ENCODE peak calls at places on chromosomes 13 and 19, in eight cellular contexts. P, Z, K, I, E, J, S and W are unnamed samples.
A peak's percentile ranks its signal among the peaks of the same experiment; 100 is the strongest.

GRCh38 chr19:1929051-1929742 is 11.8 kb upstream of the CSNK1G2 start:
- DNase-seq in E (peak; percentile 91), Z (peak; percentile 72), S (peak; percentile 73), J (peak; percentile 4), I (peak; percentile 90), K (peak; percentile 89), P (peak; percentile 93), W (no peak)

GRCh38 chr19:17565611-17566010 is 10.2 kb downstream of the COLGALT1 start:
- DNase-seq in E (no peak), K (no peak), P (no peak), I (no peak), S (no peak), Z (peak; percentile 23), J (no peak), W (no peak)

GRCh38 chr13:30755678-30756077 is 20.3 kb downstream of the ALOX5AP start:
- DNase-seq in I (no peak), J (no peak), E (no peak), S (no peak), K (no peak), Z (no peak), P (no peak), W (no peak)

GRCh38 chr13:49314344-49314882 is 66.7 kb downstream of the CDADC1 start:
- DNase-seq in P (no peak), K (no peak), S (no peak), Z (no peak), I (no peak), E (no peak), J (no peak), W (peak; percentile 59)

GRCh38 chr13:27404680-27405079 is 19.7 kb upstream of the GTF3A start:
- DNase-seq in J (no peak), I (peak; percentile 80), K (no peak), P (no peak), E (no peak), S (no peak), Z (no peak), W (no peak)

GRCh38 chr19:53881482-53882390 is at the start of gene PRKCG:
- DNase-seq in E (peak; percentile 82), K (no peak), P (peak; percentile 76), S (no peak), J (no peak), Z (no peak), I (peak; percentile 63), W (no peak)

GRCh38 chr13:98981596-98982195 is 3.8 kb upstream of the DOCK9 start:
- DNase-seq in Z (no peak), K (no peak), P (no peak), E (no peak), J (no peak), S (no peak), I (no peak), W (no peak)

GRCh38 chr13:48585456-48585840 is 52.6 kb upstream of the RCBTB2 start:
- DNase-seq in Z (peak; percentile 49), J (peak; percentile 25), P (no peak), S (no peak), K (no peak), I (peak; percentile 24), E (no peak), W (no peak)

GRCh38 chr19:1363599-1363998 is 20.1 kb upstream of the NDUFS7 start:
- DNase-seq in E (no peak), K (no peak), J (no peak), P (no peak), S (no peak), I (no peak), Z (no peak), W (no peak)

GRCh38 chr19:20318616-20319015 is 151.6 kb downstream of the ZNF486 start:
- DNase-seq in J (no peak), E (no peak), K (no peak), S (no peak), Z (no peak), P (no peak), I (no peak), W (no peak)
- H3K4me3 ChIP-seq in J (no peak overlapping the region), E (no peak overlapping the region), K (no peak overlapping the region), S (no peak overlapping the region), Z (no peak overlapping the region), P (no peak overlapping the region), I (no peak overlapping the region), W (no peak overlapping the region)

DNA sequence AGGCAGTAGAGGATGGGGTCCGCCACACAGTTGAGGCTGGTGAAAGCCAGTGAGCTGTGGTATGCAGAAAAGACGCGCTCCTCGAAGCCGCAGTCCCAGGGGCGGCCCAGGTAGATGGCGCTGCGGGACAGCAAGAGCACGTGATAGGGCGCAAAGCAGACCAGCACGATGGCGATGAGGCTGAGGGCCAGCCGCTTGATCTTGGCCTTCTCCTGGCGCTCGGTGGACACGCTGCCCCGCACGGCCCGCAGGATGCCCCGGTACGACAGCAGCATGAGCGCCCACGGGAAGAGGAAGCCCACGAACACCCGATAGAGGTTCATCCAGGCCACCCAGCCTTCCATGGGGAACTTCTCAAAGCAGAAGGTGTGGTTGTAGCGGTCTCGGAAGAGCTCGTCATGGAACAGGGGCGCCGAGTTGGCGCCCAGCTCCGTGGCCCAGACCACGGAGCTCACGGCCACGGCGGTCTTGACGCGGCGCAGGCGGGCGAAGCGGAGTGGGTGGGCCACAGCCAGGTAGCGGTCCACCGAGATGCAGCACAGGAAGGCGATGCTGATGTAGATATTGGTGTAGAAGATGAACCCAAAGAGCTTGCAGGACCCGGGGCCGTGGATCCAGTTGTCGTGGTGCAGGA is 6.5 kb upstream of the OPA3 start:
- DNase-seq in S (no peak), I (peak; percentile 80), K (peak; percentile 57), P (peak; percentile 79), Z (peak; percentile 33), J (no peak), E (peak; percentile 63), W (no peak)
- TF ChIP-seq CTCF in S (no peak), I (peak; percentile 30), K (peak; percentile 71), P (peak; percentile 42), Z (peak; percentile 45), J (peak; percentile 62), E (peak; percentile 44), W (peak; percentile 58)

GRCh38 chr19:52585101-52585500 is 15.0 kb downstream of the ZNF701 start:
- DNase-seq in I (no peak), E (no peak), Z (peak; percentile 29), K (no peak), J (no peak), P (no peak), S (no peak), W (no peak)

GRCh38 chr19:52585604-52586003 is 15.5 kb downstream of the ZNF701 start:
- DNase-seq in J (no peak), E (no peak), P (no peak), S (no peak), Z (no peak), I (no peak), K (no peak), W (no peak)

DNA sequence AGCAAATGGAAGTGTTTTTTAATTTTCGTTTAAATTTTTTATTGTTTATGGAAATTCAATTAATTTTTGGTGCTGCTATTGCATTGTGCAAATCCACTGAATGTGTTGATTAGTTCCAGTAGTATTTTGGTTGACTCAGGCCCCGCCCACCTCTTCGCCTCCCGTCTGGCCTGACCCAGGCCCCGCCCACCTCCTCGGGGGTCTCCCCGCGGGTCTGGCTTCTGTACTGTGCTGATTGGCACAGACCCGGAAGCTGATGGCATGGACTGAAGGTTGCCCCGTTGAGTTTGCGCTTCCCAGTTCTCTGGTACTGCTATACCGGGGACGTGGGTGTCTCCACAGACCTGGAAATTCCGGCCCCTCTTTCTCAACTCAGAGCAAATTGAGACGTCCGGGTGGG is 14.6 kb downstream of the ZNF701 start:
- DNase-seq in E (no peak), Z (peak; percentile 4), K (no peak), J (no peak), I (no peak), S (no peak), P (no peak), W (no peak)
- H3K4me3 ChIP-seq in E (no peak overlapping the region), Z (peak overlapping the region; percentile 51), K (no peak overlapping the region), J (no peak overlapping the region), I (no peak overlapping the region), S (peak overlapping the region; percentile 39), P (no peak overlapping the region), W (no peak overlapping the region)

DNA sequence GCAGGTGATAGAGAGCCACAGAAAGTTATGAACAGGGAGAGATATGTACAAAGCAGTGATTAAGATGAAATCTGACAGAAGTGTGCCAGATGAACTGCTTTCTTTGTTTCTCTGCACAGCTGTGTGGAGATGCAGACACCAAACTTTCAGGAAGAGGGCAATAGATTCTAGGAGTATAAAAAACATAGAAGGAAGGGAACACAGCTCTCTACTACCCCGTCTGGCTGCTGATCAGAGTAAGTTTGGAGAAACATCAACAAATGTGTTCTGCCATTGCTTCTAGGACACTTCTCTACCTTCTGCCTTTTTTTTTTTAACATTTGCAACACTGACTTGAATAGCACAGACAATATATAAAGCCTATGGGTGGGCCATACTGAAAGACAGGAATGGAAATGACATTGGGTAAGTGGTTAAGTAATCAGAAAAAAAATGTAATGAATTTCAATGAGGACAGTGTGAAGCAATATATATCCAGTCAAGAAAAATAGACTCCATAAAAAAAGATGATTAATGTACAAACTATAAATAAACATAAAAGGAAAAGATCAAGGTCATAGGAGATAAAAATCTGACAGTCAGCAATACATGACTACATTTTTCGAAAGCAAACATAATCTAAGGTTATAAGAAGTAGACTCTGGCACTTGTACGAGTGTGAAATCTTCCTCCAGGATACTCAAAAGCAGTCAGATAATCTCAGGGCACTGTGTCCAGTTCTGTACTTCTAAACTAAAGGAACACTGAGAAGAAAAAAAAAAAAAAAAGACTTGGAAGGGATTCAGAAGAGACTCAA is 21.4 kb downstream of the NUFIP1 start:
- DNase-seq in P (no peak), S (no peak), E (peak; percentile 33), Z (peak; percentile 72), K (no peak), I (no peak), J (no peak), W (no peak)
- TF ChIP-seq CTCF in P (peak; percentile 46), S (no peak), E (peak; percentile 41), Z (peak; percentile 61), K (no peak), I (no peak), J (peak; percentile 38), W (peak; percentile 35)